ENCODE peak calls at places on chromosomes 12 and 14, in eight cellular contexts. One of them, this sample, is unnamed.

GRCh38 chr14:67934087-67934486 is 114.5 kb downstream of the RAD51B start:
- DNase-seq in left lung: no peak
- DNase-seq in lower lobe of right lung: no peak
- DNase-seq in coronary artery: no peak
- DNase-seq in amniotic stem cell: peak; percentile 29
- DNase-seq in Kasumi-1: peak; percentile 88
- DNase-seq in NCI-H1436: peak; percentile 56
- DNase-seq in lower leg skin: no peak
- DNase-seq in this sample: no peak

GRCh38 chr12:20716985-20717384 is 21.9 kb downstream of the SLCO1C1 start:
- DNase-seq in Kasumi-1: no peak
- DNase-seq in lower lobe of right lung: no peak
- DNase-seq in amniotic stem cell: no peak
- DNase-seq in lower leg skin: no peak
- DNase-seq in coronary artery: no peak
- DNase-seq in NCI-H1436: no peak
- DNase-seq in left lung: no peak
- DNase-seq in this sample: no peak

GRCh38 chr12:47721431-47721973 is 3.8 kb downstream of the ENDOU start:
- DNase-seq in lower leg skin: peak; percentile 46
- DNase-seq in left lung: no peak
- DNase-seq in amniotic stem cell: no peak
- DNase-seq in Kasumi-1: no peak
- DNase-seq in coronary artery: no peak
- DNase-seq in NCI-H1436: no peak
- DNase-seq in lower lobe of right lung: no peak
- DNase-seq in this sample: no peak

GRCh38 chr14:59349154-59349772 is 115.9 kb downstream of the GPR135 start:
- DNase-seq in lower lobe of right lung: no peak
- DNase-seq in amniotic stem cell: no peak
- DNase-seq in Kasumi-1: no peak
- DNase-seq in left lung: no peak
- DNase-seq in NCI-H1436: no peak
- DNase-seq in coronary artery: no peak
- DNase-seq in lower leg skin: no peak
- DNase-seq in this sample: no peak

GRCh38 chr14:92386637-92387036 is 63.7 kb downstream of the SLC24A4 start:
- DNase-seq in lower lobe of right lung: peak; percentile 73
- DNase-seq in coronary artery: no peak
- DNase-seq in lower leg skin: no peak
- DNase-seq in left lung: peak; percentile 79
- DNase-seq in NCI-H1436: no peak
- DNase-seq in amniotic stem cell: no peak
- DNase-seq in Kasumi-1: no peak
- DNase-seq in this sample: no peak

GRCh38 chr12:57370696-57371095 is 60.1 kb downstream of the R3HDM2 start:
- DNase-seq in NCI-H1436: no peak
- DNase-seq in lower leg skin: no peak
- DNase-seq in Kasumi-1: no peak
- DNase-seq in amniotic stem cell: peak; percentile 1
- DNase-seq in coronary artery: no peak
- DNase-seq in lower lobe of right lung: no peak
- DNase-seq in left lung: no peak
- DNase-seq in this sample: no peak

GRCh38 chr12:47551426-47551851 is 154.4 kb downstream of the RPAP3 start:
- DNase-seq in coronary artery: no peak
- DNase-seq in amniotic stem cell: no peak
- DNase-seq in lower lobe of right lung: no peak
- DNase-seq in left lung: no peak
- DNase-seq in NCI-H1436: no peak
- DNase-seq in Kasumi-1: no peak
- DNase-seq in lower leg skin: no peak
- DNase-seq in this sample: peak; percentile 48

GRCh38 chr12:76455582-76456345 is 103.8 kb downstream of the OSBPL8 start:
- DNase-seq in coronary artery: no peak
- DNase-seq in left lung: no peak
- DNase-seq in amniotic stem cell: peak; percentile 89
- DNase-seq in Kasumi-1: peak; percentile 67
- DNase-seq in lower lobe of right lung: no peak
- DNase-seq in NCI-H1436: peak; percentile 49
- DNase-seq in lower leg skin: no peak
- DNase-seq in this sample: no peak

GRCh38 chr12:6426882-6427671 is 17.7 kb upstream of the CD27 start:
- DNase-seq in lower lobe of right lung: no peak
- DNase-seq in Kasumi-1: no peak
- DNase-seq in left lung: no peak
- DNase-seq in coronary artery: no peak
- DNase-seq in amniotic stem cell: no peak
- DNase-seq in lower leg skin: peak; percentile 78
- DNase-seq in NCI-H1436: no peak
- DNase-seq in this sample: no peak

GRCh38 chr12:68641138-68641537 is 30.4 kb downstream of the RAP1B start:
- DNase-seq in coronary artery: no peak
- DNase-seq in lower leg skin: no peak
- DNase-seq in NCI-H1436: no peak
- DNase-seq in left lung: no peak
- DNase-seq in Kasumi-1: no peak
- DNase-seq in amniotic stem cell: no peak
- DNase-seq in lower lobe of right lung: no peak
- DNase-seq in this sample: no peak

GRCh38 chr12:48965447-48965846 is 6.1 kb downstream of the WNT10B start:
- DNase-seq in lower leg skin: no peak
- DNase-seq in lower lobe of right lung: no peak
- DNase-seq in amniotic stem cell: no peak
- DNase-seq in Kasumi-1: no peak
- DNase-seq in NCI-H1436: no peak
- DNase-seq in coronary artery: no peak
- DNase-seq in left lung: no peak
- DNase-seq in this sample: no peak

GRCh38 chr12:122097641-122098364 is 19.2 kb downstream of the MLXIP start:
- DNase-seq in left lung: no peak
- DNase-seq in amniotic stem cell: no peak
- DNase-seq in lower leg skin: no peak
- DNase-seq in lower lobe of right lung: peak; percentile 88
- DNase-seq in NCI-H1436: peak; percentile 45
- DNase-seq in coronary artery: no peak
- DNase-seq in Kasumi-1: no peak
- DNase-seq in this sample: peak; percentile 79

GRCh38 chr12:68482660-68483059 is 128.0 kb upstream of the RAP1B start:
- DNase-seq in lower leg skin: no peak
- DNase-seq in coronary artery: no peak
- DNase-seq in lower lobe of right lung: no peak
- DNase-seq in amniotic stem cell: no peak
- DNase-seq in NCI-H1436: no peak
- DNase-seq in Kasumi-1: no peak
- DNase-seq in left lung: no peak
- DNase-seq in this sample: no peak

GRCh38 chr12:121278450-121279375 is 17.8 kb downstream of the CAMKK2 start:
- DNase-seq in lower leg skin: no peak
- DNase-seq in lower lobe of right lung: peak; percentile 74
- DNase-seq in NCI-H1436: no peak
- DNase-seq in coronary artery: no peak
- DNase-seq in amniotic stem cell: no peak
- DNase-seq in Kasumi-1: no peak
- DNase-seq in left lung: peak; percentile 83
- DNase-seq in this sample: peak; percentile 76

GRCh38 chr12:95059984-95060383 is 13.4 kb downstream of the NR2C1 start:
- DNase-seq in lower leg skin: no peak
- DNase-seq in amniotic stem cell: no peak
- DNase-seq in NCI-H1436: no peak
- DNase-seq in coronary artery: no peak
- DNase-seq in left lung: no peak
- DNase-seq in lower lobe of right lung: no peak
- DNase-seq in Kasumi-1: no peak
- DNase-seq in this sample: no peak

GRCh38 chr12:4978737-4979136 is 64.9 kb upstream of the KCNA5 start:
- DNase-seq in NCI-H1436: peak; percentile 49
- DNase-seq in coronary artery: no peak
- DNase-seq in lower lobe of right lung: no peak
- DNase-seq in amniotic stem cell: no peak
- DNase-seq in Kasumi-1: no peak
- DNase-seq in left lung: no peak
- DNase-seq in lower leg skin: no peak
- DNase-seq in this sample: no peak

GRCh38 chr12:53806689-53807088 is 54.9 kb upstream of the CISTR start:
- DNase-seq in amniotic stem cell: no peak
- DNase-seq in lower lobe of right lung: no peak
- DNase-seq in NCI-H1436: no peak
- DNase-seq in Kasumi-1: no peak
- DNase-seq in coronary artery: no peak
- DNase-seq in lower leg skin: no peak
- DNase-seq in left lung: no peak
- DNase-seq in this sample: no peak

GRCh38 chr12:103986823-103987222 is 21.2 kb downstream of the TDG start:
- DNase-seq in amniotic stem cell: peak; percentile 39
- DNase-seq in coronary artery: no peak
- DNase-seq in lower leg skin: no peak
- DNase-seq in left lung: no peak
- DNase-seq in lower lobe of right lung: no peak
- DNase-seq in Kasumi-1: no peak
- DNase-seq in NCI-H1436: no peak
- DNase-seq in this sample: no peak

GRCh38 chr12:21888464-21888863 is 52.8 kb downstream of the ABCC9 start:
- DNase-seq in lower lobe of right lung: no peak
- DNase-seq in amniotic stem cell: no peak
- DNase-seq in NCI-H1436: no peak
- DNase-seq in left lung: no peak
- DNase-seq in coronary artery: no peak
- DNase-seq in lower leg skin: no peak
- DNase-seq in Kasumi-1: no peak
- DNase-seq in this sample: no peak

GRCh38 chr12:22626429-22626828 is 1.5 kb downstream of the ETNK1 start:
- DNase-seq in left lung: no peak
- DNase-seq in NCI-H1436: peak; percentile 5
- DNase-seq in Kasumi-1: no peak
- DNase-seq in coronary artery: no peak
- DNase-seq in lower lobe of right lung: no peak
- DNase-seq in lower leg skin: no peak
- DNase-seq in amniotic stem cell: peak; percentile 27
- DNase-seq in this sample: no peak

GRCh38 chr12:91732086-91732485 is 413.6 kb downstream of the BTG1 start:
- DNase-seq in left lung: no peak
- DNase-seq in amniotic stem cell: no peak
- DNase-seq in lower lobe of right lung: no peak
- DNase-seq in NCI-H1436: no peak
- DNase-seq in coronary artery: no peak
- DNase-seq in Kasumi-1: no peak
- DNase-seq in lower leg skin: no peak
- DNase-seq in this sample: no peak

GRCh38 chr14:51283402-51283825 is 43.4 kb downstream of the TMX1 start:
- DNase-seq in Kasumi-1: peak; percentile 59
- DNase-seq in left lung: no peak
- DNase-seq in NCI-H1436: peak; percentile 85
- DNase-seq in amniotic stem cell: peak; percentile 85
- DNase-seq in lower leg skin: no peak
- DNase-seq in coronary artery: no peak
- DNase-seq in lower lobe of right lung: no peak
- DNase-seq in this sample: no peak

GRCh38 chr12:23950011-23950774 is 723 bp upstream of the SOX5 start:
- DNase-seq in left lung: no peak
- DNase-seq in lower leg skin: no peak
- DNase-seq in coronary artery: no peak
- DNase-seq in Kasumi-1: no peak
- DNase-seq in lower lobe of right lung: no peak
- DNase-seq in amniotic stem cell: no peak
- DNase-seq in NCI-H1436: no peak
- DNase-seq in this sample: no peak

GRCh38 chr12:28787151-28787550 is 361.9 kb upstream of the FAR2 start:
- DNase-seq in lower leg skin: no peak
- DNase-seq in lower lobe of right lung: no peak
- DNase-seq in Kasumi-1: no peak
- DNase-seq in coronary artery: no peak
- DNase-seq in amniotic stem cell: no peak
- DNase-seq in NCI-H1436: no peak
- DNase-seq in left lung: no peak
- DNase-seq in this sample: no peak

GRCh38 chr12:107645630-107646333 is 39.8 kb upstream of the PWP1 start:
- DNase-seq in NCI-H1436: peak; percentile 45
- DNase-seq in lower leg skin: no peak
- DNase-seq in Kasumi-1: no peak
- DNase-seq in coronary artery: no peak
- DNase-seq in lower lobe of right lung: no peak
- DNase-seq in left lung: no peak
- DNase-seq in amniotic stem cell: no peak
- DNase-seq in this sample: no peak

GRCh38 chr14:36757730-36758286 is 96.1 kb downstream of the PAX9 start:
- DNase-seq in Kasumi-1: no peak
- DNase-seq in lower lobe of right lung: no peak
- DNase-seq in NCI-H1436: no peak
- DNase-seq in lower leg skin: no peak
- DNase-seq in amniotic stem cell: no peak
- DNase-seq in coronary artery: no peak
- DNase-seq in left lung: no peak
- DNase-seq in this sample: no peak

GRCh38 chr14:86761611-86762010 is 1231.4 kb downstream of the GALC start:
- DNase-seq in lower lobe of right lung: no peak
- DNase-seq in amniotic stem cell: no peak
- DNase-seq in Kasumi-1: no peak
- DNase-seq in NCI-H1436: no peak
- DNase-seq in coronary artery: no peak
- DNase-seq in left lung: no peak
- DNase-seq in lower leg skin: no peak
- DNase-seq in this sample: no peak

GRCh38 chr14:45868377-45868776 is 615.4 kb upstream of the MIS18BP1 start:
- DNase-seq in NCI-H1436: no peak
- DNase-seq in lower leg skin: no peak
- DNase-seq in lower lobe of right lung: no peak
- DNase-seq in left lung: no peak
- DNase-seq in coronary artery: no peak
- DNase-seq in Kasumi-1: no peak
- DNase-seq in amniotic stem cell: no peak
- DNase-seq in this sample: no peak

GRCh38 chr12:122949405-122949804 is 16.9 kb downstream of the ABCB9 start:
- DNase-seq in Kasumi-1: no peak
- DNase-seq in left lung: peak; percentile 59
- DNase-seq in lower leg skin: no peak
- DNase-seq in NCI-H1436: no peak
- DNase-seq in amniotic stem cell: no peak
- DNase-seq in coronary artery: no peak
- DNase-seq in lower lobe of right lung: no peak
- DNase-seq in this sample: no peak

GRCh38 chr12:110175201-110175600 is 51.0 kb downstream of the IFT81 start:
- DNase-seq in coronary artery: no peak
- DNase-seq in amniotic stem cell: no peak
- DNase-seq in Kasumi-1: no peak
- DNase-seq in NCI-H1436: no peak
- DNase-seq in lower lobe of right lung: no peak
- DNase-seq in left lung: no peak
- DNase-seq in lower leg skin: no peak
- DNase-seq in this sample: no peak

GRCh38 chr12:60845696-60846095 is 1249.9 kb downstream of the SLC16A7 start:
- DNase-seq in Kasumi-1: no peak
- DNase-seq in lower leg skin: no peak
- DNase-seq in NCI-H1436: no peak
- DNase-seq in left lung: no peak
- DNase-seq in coronary artery: no peak
- DNase-seq in amniotic stem cell: no peak
- DNase-seq in lower lobe of right lung: no peak
- DNase-seq in this sample: no peak

This sample was measured in Right ventricle myocardium superior.